ENCODE peak calls at places on chromosomes 12 and 14, in nine cellular contexts. H is heart left ventricle, S is kidney glomerular epithelial cell, C is amniotic stem cell, L is epithelial cell of esophagus, Y is T-helper 9 cell, N is H9, I is astrocyte of the cerebellum, Z is H7. Q is an unnamed sample.

GRCh38 chr12:105253882-105254513 is 18.0 kb upstream of the APPL2 start:
- DNase-seq in Z (no peak), C (peak; percentile 59), I (no peak), Y (no peak), N (no peak), L (peak; percentile 88), S (no peak), H (no peak), Q (peak; percentile 87)

GRCh38 chr12:76183459-76184186 is 99.1 kb upstream of the NAP1L1 start:
- DNase-seq in Z (no peak), C (peak; percentile 94), N (no peak), Y (no peak), H (no peak), L (peak; percentile 96), I (peak; percentile 97), S (peak; percentile 81), Q (peak; percentile 97)

GRCh38 chr14:90837355-90837754 is 21.1 kb upstream of the TTC7B start:
- DNase-seq in C (no peak), Z (no peak), S (no peak), I (no peak), H (no peak), Y (no peak), L (no peak), N (no peak), Q (no peak)

GRCh38 chr12:30985814-30986452 is 59.4 kb downstream of the TSPAN11 start:
- DNase-seq in N (peak; percentile 85), L (peak; percentile 57), I (peak; percentile 40), H (peak; percentile 42), C (peak; percentile 36), S (peak; percentile 8), Y (no peak), Z (peak; percentile 94), Q (peak; percentile 34)

GRCh38 chr14:95609398-95609990 is 74.6 kb downstream of the GLRX5 start:
- DNase-seq in L (peak; percentile 3), N (peak; percentile 69), Y (no peak), H (no peak), Z (peak; percentile 61), C (no peak), S (peak; percentile 29), I (no peak), Q (peak; percentile 40)

GRCh38 chr14:84228702-84229101 is 1301.2 kb upstream of the FLRT2 start:
- DNase-seq in Y (no peak), C (no peak), L (no peak), I (no peak), N (no peak), Z (no peak), S (no peak), H (no peak), Q (no peak)

GRCh38 chr14:67010602-67011001 is 178.6 kb upstream of the GARIN2 start:
- DNase-seq in Y (no peak), S (no peak), H (no peak), C (no peak), L (no peak), N (no peak), I (no peak), Z (no peak), Q (no peak)

GRCh38 chr14:26531894-26532293 is 65.9 kb downstream of the NOVA1 start:
- DNase-seq in S (no peak), N (no peak), C (peak; percentile 61), I (peak; percentile 49), Z (no peak), Y (no peak), H (no peak), L (peak; percentile 62), Q (peak; percentile 1)

GRCh38 chr12:132367852-132368251 is 38.5 kb upstream of the GALNT9 start:
- DNase-seq in S (no peak), I (no peak), H (no peak), L (no peak), N (no peak), C (no peak), Y (no peak), Z (no peak), Q (no peak)